ENCODE peak calls at places on chromosome 14, in five cellular contexts. B, Q, F, L and U are unnamed samples.

GRCh38 chr14:60652674-60653387 is 3.6 kb upstream of the SIX1 start:
- DNase-seq in F (no peak), B (no peak), Q (no peak), L (no peak), U (no peak)

GRCh38 chr14:67620217-67620789 is 583 bp downstream of the ARG2 start:
- DNase-seq in L (peak), Q (no peak), F (no peak), B (no peak), U (no peak)

GRCh38 chr14:31122921-31123320 is 84.7 kb downstream of the HECTD1 start:
- DNase-seq in Q (no peak), L (no peak), F (no peak), B (no peak), U (no peak)

GRCh38 chr14:75226755-75227544 is 50.5 kb upstream of the TMED10 start:
- DNase-seq in Q (no peak), F (no peak), L (peak), B (no peak), U (no peak)

GRCh38 chr14:65095633-65096205 is 6.6 kb downstream of the MAX start:
- DNase-seq in B (no peak), L (peak), Q (peak), F (peak), U (no peak)

GRCh38 chr14:32226051-32226450 is 23.0 kb upstream of the RNU6-8 start:
- DNase-seq in L (no peak), B (no peak), F (no peak), Q (peak), U (no peak)

GRCh38 chr14:32070282-32070681 is 6.8 kb upstream of the ARHGAP5 start:
- DNase-seq in B (no peak), L (no peak), F (no peak), Q (no peak), U (no peak)

GRCh38 chr14:34257505-34257904 is 204.5 kb downstream of the SPTSSA start:
- DNase-seq in L (no peak), F (no peak), B (no peak), Q (no peak), U (no peak)

GRCh38 chr14:99699861-99700260 is 15.8 kb downstream of the CYP46A1 start:
- DNase-seq in L (no peak), Q (no peak), B (no peak), F (no peak), U (no peak)

GRCh38 chr14:76955575-76956252 is 72.8 kb downstream of the IRF2BPL start:
- DNase-seq in Q (peak), L (no peak), F (no peak), B (peak), U (no peak)

GRCh38 chr14:51328089-51328941 is 88.3 kb downstream of the TMX1 start:
- DNase-seq in B (no peak), Q (peak), L (no peak), F (no peak), U (no peak)

GRCh38 chr14:36556811-36557433 is 25.5 kb downstream of the NKX2-8 start:
- DNase-seq in F (no peak), Q (peak), L (no peak), B (peak), U (no peak)

GRCh38 chr14:53850714-53851296 is 105.8 kb downstream of the BMP4 start:
- DNase-seq in B (no peak), Q (peak), F (no peak), L (no peak), U (no peak)

GRCh38 chr14:99523661-99524050 is 42.4 kb downstream of the CCNK start:
- DNase-seq in B (no peak), L (no peak), Q (no peak), F (peak), U (no peak)

GRCh38 chr14:105143451-105144230 is 24.9 kb downstream of the JAG2 start:
- DNase-seq in F (no peak), L (no peak), Q (no peak), B (no peak), U (peak)

GRCh38 chr14:105275267-105275946 is 25.4 kb downstream of the BRF1 start:
- DNase-seq in F (no peak), B (no peak), Q (peak), L (no peak), U (no peak)

GRCh38 chr14:100741956-100742355 is 15.3 kb downstream of the DLK1 start:
- DNase-seq in L (no peak), B (no peak), F (no peak), Q (peak), U (no peak)

GRCh38 chr14:34568803-34569202 is 29.3 kb upstream of the EAPP start:
- DNase-seq in L (no peak), F (no peak), B (no peak), Q (no peak), U (no peak)

GRCh38 chr14:23300687-23301223 is 1.9 kb downstream of the PPP1R3E start:
- DNase-seq in F (peak), L (no peak), Q (no peak), B (peak), U (no peak)

GRCh38 chr14:30223385-30223785 is 295.7 kb upstream of the PRKD1 start:
- DNase-seq in Q (peak), F (peak), B (no peak), L (peak), U (no peak)

GRCh38 chr14:98103705-98104104 is 1168.3 kb downstream of the BCL11B start:
- DNase-seq in B (no peak), Q (no peak), L (no peak), F (no peak), U (no peak)
- TF ChIP-seq CTCF in B (no peak), Q (no peak), L (no peak), F (no peak), U (no peak)

GRCh38 chr14:94407906-94408305 is 19.5 kb upstream of the SERPINA1 start:
- DNase-seq in B (no peak), Q (peak), L (no peak), F (no peak), U (no peak)

GRCh38 chr14:94408546-94409095 is 20.2 kb upstream of the SERPINA1 start:
- DNase-seq in F (no peak), L (no peak), B (no peak), Q (peak), U (no peak)

GRCh38 chr14:94411638-94412037 is 23.2 kb upstream of the SERPINA1 start:
- DNase-seq in L (no peak), F (no peak), Q (peak), B (no peak), U (no peak)

GRCh38 chr14:94412671-94413638 is 24.6 kb upstream of the SERPINA1 start:
- DNase-seq in B (peak), Q (no peak), F (no peak), L (peak), U (no peak)
- TF ChIP-seq CTCF in B (peak), Q (peak), F (no peak), L (no peak), U (no peak)

GRCh38 chr14:88380405-88380804 is 5.1 kb upstream of the SPATA7 start:
- DNase-seq in L (no peak), B (no peak), Q (peak), F (no peak), U (no peak)
- TF ChIP-seq CTCF in L (no peak), B (no peak), Q (peak), F (peak), U (no peak)

GRCh38 chr14:93936245-93936644 is 9.1 kb downstream of the FAM181A start:
- DNase-seq in Q (no peak), B (peak), L (no peak), F (no peak), U (no peak)
- TF ChIP-seq CTCF in Q (peak), B (peak), L (no peak), F (no peak), U (peak)

DNA sequence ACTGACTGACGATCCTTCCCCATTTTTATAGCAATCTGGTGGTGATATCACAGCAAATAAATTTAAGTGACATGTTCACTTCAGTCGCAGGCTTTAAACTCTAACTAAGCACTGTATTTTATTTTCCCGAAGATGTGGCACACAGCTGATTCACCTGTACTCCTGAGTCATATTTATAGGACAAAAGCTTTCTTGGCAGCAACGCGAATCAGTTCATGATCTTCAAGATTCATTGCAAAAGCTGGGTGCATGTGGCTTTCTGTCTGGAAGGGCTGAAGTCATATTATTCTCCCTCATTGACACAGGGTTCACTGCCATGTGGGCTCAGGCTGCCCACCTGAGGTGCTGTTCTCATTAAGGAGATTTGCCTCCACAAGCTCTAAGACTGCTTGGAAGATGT is 79.8 kb upstream of the TUNAR start:
- DNase-seq in F (no peak), Q (no peak), L (no peak), B (no peak), U (no peak)
- TF ChIP-seq CTCF in F (no peak), Q (no peak), L (no peak), B (no peak), U (no peak)

GRCh38 chr14:90760591-90761316 is 55.5 kb downstream of the TTC7B start:
- DNase-seq in B (peak), Q (peak), F (no peak), L (no peak), U (no peak)
- TF ChIP-seq CTCF in B (peak), Q (peak), F (peak), L (no peak), U (no peak)

DNA sequence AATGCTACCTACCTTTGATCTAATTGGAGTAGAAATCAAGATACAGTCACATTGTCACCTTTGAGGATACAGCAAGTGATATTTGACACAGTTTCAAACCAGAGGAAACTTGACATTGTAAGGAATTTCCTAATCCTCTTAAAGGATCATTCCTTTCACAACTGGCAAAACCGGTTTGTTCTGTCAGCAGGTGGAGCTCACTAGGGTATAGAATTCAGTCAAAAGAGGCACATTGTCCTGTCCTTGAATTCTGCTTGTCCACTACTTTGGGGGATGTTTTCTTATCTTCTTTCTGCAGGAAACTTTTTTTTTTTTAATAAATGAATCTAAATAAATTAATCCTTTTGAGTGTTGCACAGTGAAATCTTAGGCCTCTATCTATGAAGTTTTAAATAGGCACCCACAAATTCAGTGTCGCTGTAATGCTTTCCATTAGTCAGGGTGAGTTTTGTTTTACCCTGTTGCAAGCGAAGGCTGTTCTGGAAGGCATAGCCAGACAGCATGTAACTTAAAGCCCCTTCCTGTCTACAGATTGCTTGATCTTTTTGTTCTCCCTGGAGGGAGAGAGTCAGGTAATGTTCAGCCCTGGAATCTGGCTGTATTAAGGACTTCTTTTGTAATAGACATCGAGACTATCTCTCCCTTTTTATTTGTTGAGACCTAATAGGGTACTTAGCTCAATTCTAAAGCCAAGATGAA is 285.0 kb upstream of the RGS6 start:
- DNase-seq in L (peak), B (no peak), F (no peak), Q (no peak), U (no peak)
- TF ChIP-seq CTCF in L (no peak), B (no peak), F (no peak), Q (no peak), U (no peak)

GRCh38 chr14:73786942-73787759 is 64.5 kb upstream of the PTGR2 start:
- DNase-seq in B (no peak), F (peak), L (peak), Q (no peak), U (peak)
- TF ChIP-seq CTCF in B (no peak), F (no peak), L (no peak), Q (no peak), U (no peak)